ENCODE peak calls at places on chromosomes 2 and 18, in nine cellular contexts. J, K, G, T, Z, F, R, S and X are unnamed samples.

GRCh38 chr2:28956415-28956826 is 24.7 kb upstream of the TOGARAM2 start:
- DNase-seq in J (no peak), S (no peak), G (no peak), K (peak; percentile 11), F (peak; percentile 18), R (peak; percentile 53), T (peak; percentile 40), Z (peak; percentile 51), X (peak; percentile 34)

GRCh38 chr2:28528206-28528605 is 32.3 kb downstream of the PLB1 start:
- DNase-seq in J (no peak), Z (no peak), R (no peak), G (no peak), S (no peak), K (no peak), T (no peak), F (no peak), X (no peak)

GRCh38 chr2:54613794-54614257 is 109.6 kb upstream of the EML6 start:
- DNase-seq in G (no peak), Z (no peak), K (no peak), F (no peak), T (peak; percentile 70), R (peak; percentile 47), S (no peak), J (no peak), X (peak; percentile 61)

GRCh38 chr2:168526641-168527040 is 70.6 kb downstream of the CERS6 start:
- DNase-seq in Z (no peak), S (no peak), R (peak; percentile 51), G (no peak), T (peak; percentile 38), J (no peak), F (no peak), K (peak; percentile 57), X (peak; percentile 59)

GRCh38 chr2:170739048-170739447 is 23.9 kb downstream of the SP5 start:
- DNase-seq in J (no peak), S (peak; percentile 81), K (peak; percentile 95), Z (no peak), F (no peak), T (no peak), G (no peak), R (peak; percentile 83), X (peak; percentile 64)

GRCh38 chr2:241412144-241412543 is 56.1 kb downstream of the FARP2 start:
- DNase-seq in Z (peak; percentile 49), S (no peak), J (no peak), G (peak; percentile 66), F (no peak), R (peak; percentile 91), K (peak; percentile 9), T (peak; percentile 25), X (peak; percentile 83)

GRCh38 chr2:8438476-8438875 is 243.4 kb upstream of the ID2 start:
- DNase-seq in T (no peak), R (no peak), S (no peak), J (no peak), F (no peak), K (no peak), G (peak; percentile 35), Z (peak; percentile 76), X (no peak)

GRCh38 chr2:97735161-97735561 is 21.8 kb downstream of the ZAP70 start:
- DNase-seq in K (no peak), G (no peak), R (no peak), Z (no peak), J (no peak), T (no peak), F (no peak), S (no peak), X (no peak)

GRCh38 chr2:230602562-230603230 is 109.9 kb upstream of the CAB39 start:
- DNase-seq in G (peak; percentile 51), T (no peak), J (no peak), F (peak; percentile 63), R (no peak), K (no peak), Z (peak; percentile 50), S (no peak), X (no peak)

GRCh38 chr2:230600285-230600684 is 112.4 kb upstream of the CAB39 start:
- DNase-seq in Z (no peak), J (no peak), S (no peak), T (no peak), F (no peak), K (no peak), G (no peak), R (no peak), X (no peak)

GRCh38 chr2:230601510-230601909 is 111.1 kb upstream of the CAB39 start:
- DNase-seq in G (peak; percentile 27), K (no peak), J (no peak), R (no peak), Z (no peak), F (no peak), S (no peak), T (no peak), X (no peak)

GRCh38 chr2:230599854-230600253 is 112.8 kb upstream of the CAB39 start:
- DNase-seq in J (no peak), G (no peak), K (no peak), F (no peak), S (no peak), T (no peak), R (no peak), Z (no peak), X (no peak)

DNA sequence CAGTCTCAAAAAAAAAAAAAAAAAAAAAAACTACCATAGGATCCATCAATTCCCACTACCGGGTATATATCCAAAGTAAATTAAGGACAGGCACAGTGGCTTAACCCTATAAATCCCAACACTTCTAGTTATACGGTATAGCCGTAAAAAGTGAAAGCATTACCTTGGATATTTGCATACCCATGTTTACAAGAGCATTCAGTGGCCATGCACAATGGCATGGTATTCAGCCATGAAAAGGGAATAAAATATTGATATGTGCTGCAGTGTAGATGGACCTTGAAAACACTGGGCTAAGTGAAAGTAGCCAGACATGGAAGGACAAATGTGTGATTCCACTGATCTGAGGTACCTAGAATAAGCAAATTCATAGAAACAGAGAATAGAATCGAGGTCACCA is 111.8 kb upstream of the CAB39 start:
- DNase-seq in K (no peak), Z (no peak), R (no peak), S (no peak), F (no peak), T (no peak), J (no peak), G (no peak), X (no peak)
- H3K4me3 ChIP-seq in K (no peak overlapping the region), Z (no peak overlapping the region), R (no peak overlapping the region), S (no peak overlapping the region), F (no peak overlapping the region), T (no peak overlapping the region), J (no peak overlapping the region), G (no peak overlapping the region), X (no peak overlapping the region)

GRCh38 chr2:150156415-150156814 is 331.1 kb downstream of the RND3 start:
- DNase-seq in S (no peak), J (no peak), Z (no peak), K (no peak), T (no peak), R (no peak), G (no peak), F (no peak), X (no peak)

GRCh38 chr2:150152240-150152639 is 335.2 kb downstream of the RND3 start:
- DNase-seq in F (no peak), R (no peak), G (no peak), K (no peak), Z (no peak), J (no peak), T (no peak), S (no peak), X (no peak)

GRCh38 chr2:150156940-150157339 is 330.5 kb downstream of the RND3 start:
- DNase-seq in F (no peak), R (no peak), Z (no peak), J (no peak), K (no peak), S (no peak), G (no peak), T (no peak), X (no peak)

GRCh38 chr2:150154308-150154797 is 333.1 kb downstream of the RND3 start:
- DNase-seq in Z (no peak), J (no peak), F (no peak), G (no peak), K (no peak), R (no peak), T (no peak), S (no peak), X (no peak)

DNA sequence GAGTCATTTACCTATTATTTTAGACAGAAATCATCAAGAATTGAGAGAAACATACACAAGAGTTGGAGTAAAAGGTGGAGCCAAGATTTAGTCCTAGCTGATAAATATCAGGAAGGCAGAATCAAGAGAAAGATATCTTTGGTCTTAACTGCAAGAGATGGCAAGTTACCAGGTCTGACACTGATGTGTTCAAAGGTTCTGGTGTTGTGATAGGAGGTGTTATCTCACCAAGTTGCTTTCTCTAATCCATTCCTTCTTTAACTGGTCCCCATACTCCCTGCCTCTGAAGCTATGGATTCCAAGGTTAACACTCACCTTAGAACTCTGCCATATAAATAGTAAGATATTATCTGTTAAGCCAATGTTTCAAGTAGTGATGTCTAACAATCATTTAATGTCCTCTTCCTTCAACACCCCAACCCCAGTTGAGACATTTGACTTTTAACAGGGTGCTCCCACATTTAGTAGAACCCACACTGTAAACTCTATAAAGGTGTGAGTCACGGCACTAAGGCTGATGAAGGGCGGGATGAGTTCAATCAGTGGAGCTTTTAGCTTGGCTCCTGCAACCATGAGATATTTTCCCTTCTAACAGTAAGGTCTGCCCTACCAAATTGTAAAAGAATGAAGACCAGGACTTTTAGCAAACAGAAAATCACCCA is 333.7 kb downstream of the RND3 start:
- DNase-seq in J (no peak), F (no peak), K (no peak), T (no peak), R (no peak), Z (no peak), G (no peak), S (no peak), X (no peak)
- TF ChIP-seq CTCF in J (no peak), F (no peak), K (no peak), T (no peak), R (no peak), Z (no peak), G (no peak), S (no peak), X (no peak)

DNA sequence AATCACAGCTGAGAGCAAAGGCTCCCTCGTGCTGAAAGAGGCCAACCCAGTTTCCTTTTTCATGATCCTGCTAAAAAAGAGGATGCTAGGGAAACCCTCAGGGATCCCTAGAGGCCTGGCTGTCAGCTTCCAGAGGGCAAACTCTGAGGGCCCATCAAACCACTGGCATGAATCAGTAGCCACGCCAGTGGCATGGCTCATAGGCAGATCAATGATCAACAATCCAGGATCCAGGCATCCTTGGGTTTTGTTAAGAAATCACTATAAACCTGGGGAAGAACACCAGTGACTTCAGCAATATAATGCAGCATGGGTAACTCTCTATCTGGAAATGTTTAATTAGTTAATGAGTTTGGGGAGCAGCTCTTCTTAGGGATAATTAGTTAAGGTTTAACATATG is 286.5 kb downstream of the C1D start:
- DNase-seq in R (no peak), T (no peak), J (no peak), G (no peak), Z (no peak), K (no peak), F (no peak), S (no peak), X (no peak)
- H3K4me3 ChIP-seq in R (no peak overlapping the region), T (no peak overlapping the region), J (no peak overlapping the region), G (no peak overlapping the region), Z (no peak overlapping the region), K (no peak overlapping the region), F (no peak overlapping the region), S (no peak overlapping the region), X (no peak overlapping the region)

DNA sequence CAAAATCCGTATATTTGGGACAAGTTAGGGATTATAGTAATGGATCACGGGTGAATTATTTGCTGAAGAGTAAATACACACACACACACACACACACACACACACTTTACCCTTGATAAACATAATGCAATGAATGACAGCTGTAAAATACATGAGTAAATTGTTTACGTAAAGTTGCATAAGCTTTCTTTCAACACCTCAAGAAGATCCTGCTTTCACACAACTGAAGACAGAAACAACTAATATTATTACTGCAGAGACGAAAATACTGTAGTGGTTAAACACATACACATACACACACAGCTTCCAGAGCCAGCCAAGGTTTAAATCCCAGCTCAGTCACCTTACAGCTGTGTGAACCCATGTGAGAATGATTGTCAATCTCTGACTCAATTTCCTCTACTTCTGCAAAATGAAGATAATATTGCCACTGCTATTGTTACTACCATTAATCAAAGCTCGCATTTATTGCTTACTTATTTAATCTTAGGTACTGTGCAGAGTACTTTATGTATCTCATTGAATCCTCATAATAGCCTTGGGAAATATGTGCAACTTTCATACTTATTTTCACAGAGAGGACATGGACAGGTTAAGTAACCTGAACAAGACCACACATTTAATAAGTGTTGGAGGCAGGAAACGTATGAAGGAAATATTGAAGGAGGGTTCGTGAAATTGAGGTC is 50.6 kb upstream of the DOK6 start:
- DNase-seq in Z (no peak), R (no peak), J (no peak), K (no peak), F (no peak), G (no peak), T (no peak), S (no peak), X (no peak)
- TF ChIP-seq CTCF in Z (no peak), R (no peak), J (no peak), K (no peak), F (no peak), G (no peak), T (no peak), S (no peak), X (no peak)